ENCODE peak calls at places on chromosomes 11 and 22, in six cellular contexts. B, D, N, P, I and M are unnamed samples.

GRCh38 chr11:108973402-108974119 is 308.7 kb downstream of the DDX10 start:
- DNase-seq in B (no peak), D (peak; percentile 82), N (no peak), P (no peak), I (peak; percentile 39), M (no peak)

GRCh38 chr11:88377661-88378060 is 40.1 kb upstream of the CTSC start:
- DNase-seq in B (no peak), D (no peak), N (no peak), P (no peak), I (no peak), M (no peak)

GRCh38 chr11:99418927-99419707 is 398.4 kb downstream of the CNTN5 start:
- DNase-seq in B (no peak), D (no peak), N (peak; percentile 30), P (no peak), I (no peak), M (no peak)

GRCh38 chr11:111606986-111607385 is 4.7 kb downstream of the SIK2 start:
- DNase-seq in B (no peak), D (peak; percentile 58), N (no peak), P (no peak), I (no peak), M (no peak)

GRCh38 chr11:63508745-63509144 is 2.9 kb downstream of the LGALS12 start:
- DNase-seq in B (no peak), D (no peak), N (no peak), P (no peak), I (no peak), M (no peak)

GRCh38 chr11:79486239-79486984 is 45.6 kb upstream of the TENM4 start:
- DNase-seq in B (no peak), D (no peak), N (peak; percentile 34), P (no peak), I (no peak), M (no peak)

GRCh38 chr11:63609536-63609935 is 4.7 kb downstream of the PLAAT3 start:
- DNase-seq in B (peak; percentile 86), D (no peak), N (no peak), P (peak; percentile 77), I (no peak), M (no peak)

GRCh38 chr11:134609361-134610115 is 197.5 kb upstream of the B3GAT1 start:
- DNase-seq in B (no peak), D (no peak), N (no peak), P (no peak), I (no peak), M (no peak)

GRCh38 chr22:38435960-38436359 is 19.0 kb downstream of the KCNJ4 start:
- DNase-seq in B (no peak), D (no peak), N (no peak), P (no peak), I (no peak), M (no peak)

GRCh38 chr11:102798012-102798746 is at the start of gene MMP1:
- DNase-seq in B (no peak), D (peak; percentile 28), N (no peak), P (peak; percentile 71), I (peak; percentile 29), M (no peak)

GRCh38 chr11:83195176-83195531 is 1.6 kb downstream of the ANKRD42 start:
- DNase-seq in B (no peak), D (no peak), N (no peak), P (no peak), I (no peak), M (no peak)

GRCh38 chr22:19962909-19963806 is 21.5 kb upstream of the TXNRD2 start:
- DNase-seq in B (peak; percentile 88), D (no peak), N (peak; percentile 86), P (peak; percentile 93), I (no peak), M (no peak)

GRCh38 chr22:41576877-41577276 is 12.8 kb downstream of the PMM1 start:
- DNase-seq in B (peak; percentile 67), D (peak; percentile 48), N (peak; percentile 95), P (peak; percentile 62), I (no peak), M (no peak)

GRCh38 chr11:25065711-25066110 is 568.9 kb downstream of the LUZP2 start:
- DNase-seq in B (no peak), D (no peak), N (no peak), P (no peak), I (no peak), M (no peak)

GRCh38 chr11:131397666-131398065 is 27.3 kb downstream of the NTM start:
- DNase-seq in B (no peak), D (no peak), N (no peak), P (no peak), I (no peak), M (no peak)

GRCh38 chr11:28679795-28680194 is 571.6 kb downstream of the METTL15 start:
- DNase-seq in B (no peak), D (peak; percentile 45), N (no peak), P (no peak), I (no peak), M (no peak)

GRCh38 chr22:39748877-39749276 is 144.7 kb downstream of the ENTHD1 start:
- DNase-seq in B (no peak), D (peak; percentile 20), N (no peak), P (no peak), I (peak; percentile 90), M (no peak)

GRCh38 chr11:17354070-17354924 is 2.7 kb downstream of the NCR3LG1 start:
- DNase-seq in B (peak; percentile 61), D (peak; percentile 83), N (peak; percentile 86), P (peak; percentile 87), I (peak; percentile 26), M (peak; percentile 33)
- TF ChIP-seq CTCF in B (peak; percentile 50), D (peak; percentile 71), N (peak; percentile 70), P (peak; percentile 66), I (peak; percentile 73), M (peak; percentile 64)

GRCh38 chr11:43574949-43575915 is 105.3 kb upstream of the HSD17B12 start:
- DNase-seq in B (no peak), D (peak; percentile 70), N (peak; percentile 60), P (no peak), I (peak; percentile 23), M (no peak)
- TF ChIP-seq CTCF in B (no peak), D (no peak), N (no peak), P (no peak), I (no peak), M (no peak)

DNA sequence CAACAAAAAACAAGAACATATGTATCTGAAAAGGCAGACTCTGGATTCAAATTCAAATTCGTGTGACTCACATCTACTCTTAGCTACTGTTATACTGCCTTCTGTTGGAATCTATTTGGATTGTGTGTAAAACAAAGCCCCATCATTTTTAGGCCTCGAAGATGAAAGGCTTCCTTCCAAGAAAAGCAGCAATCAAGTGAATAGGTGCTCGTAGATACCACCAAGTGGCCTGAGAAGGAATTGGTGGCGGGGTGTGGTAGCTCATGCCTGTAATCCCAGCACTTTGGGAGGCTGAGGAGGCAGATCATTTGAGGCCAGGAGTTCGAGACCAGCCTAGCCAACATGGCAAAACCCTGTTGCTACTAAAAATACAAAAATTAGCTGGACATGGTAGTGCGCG is 4.2 kb downstream of the GRAMD1B start:
- DNase-seq in B (no peak), D (no peak), N (peak; percentile 78), P (peak; percentile 54), I (no peak), M (no peak)
- TF ChIP-seq CTCF in B (no peak), D (peak; percentile 25), N (peak; percentile 65), P (no peak), I (peak; percentile 26), M (peak; percentile 60)

GRCh38 chr22:29609139-29609538 is 5.7 kb downstream of the NF2 start:
- DNase-seq in B (no peak), D (no peak), N (peak; percentile 52), P (no peak), I (no peak), M (no peak)
- TF ChIP-seq CTCF in B (no peak), D (peak; percentile 34), N (peak; percentile 67), P (no peak), I (peak; percentile 29), M (peak; percentile 5)

GRCh38 chr11:1763336-1763795 is 361 bp downstream of the CTSD start:
- DNase-seq in B (no peak), D (no peak), N (no peak), P (no peak), I (no peak), M (no peak)

GRCh38 chr11:1761857-1762536 is 1.7 kb downstream of the CTSD start:
- DNase-seq in B (no peak), D (no peak), N (no peak), P (no peak), I (no peak), M (no peak)

GRCh38 chr11:1762537-1763302 is 1.0 kb downstream of the CTSD start:
- DNase-seq in B (peak; percentile 92), D (peak; percentile 56), N (no peak), P (peak; percentile 88), I (no peak), M (no peak)

GRCh38 chr11:1765871-1766718 is 2.4 kb upstream of the CTSD start:
- DNase-seq in B (no peak), D (no peak), N (peak; percentile 78), P (no peak), I (no peak), M (no peak)

GRCh38 chr11:1763796-1764661 is at the start of gene CTSD:
- DNase-seq in B (peak; percentile 94), D (peak; percentile 87), N (peak; percentile 91), P (peak; percentile 95), I (no peak), M (peak; percentile 24)
- TF ChIP-seq CTCF in B (no peak), D (peak; percentile 13), N (no peak), P (no peak), I (no peak), M (peak; percentile 18)

GRCh38 chr11:6027501-6027900 is 3.1 kb downstream of the OR56A1 start:
- DNase-seq in B (no peak), D (no peak), N (no peak), P (no peak), I (no peak), M (no peak)

GRCh38 chr11:6022954-6023353 is 7.6 kb downstream of the OR56A1 start:
- DNase-seq in B (no peak), D (peak; percentile 67), N (peak; percentile 79), P (no peak), I (no peak), M (peak; percentile 22)
- TF ChIP-seq CTCF in B (peak; percentile 60), D (peak; percentile 58), N (peak; percentile 85), P (no peak), I (peak; percentile 45), M (peak; percentile 49)

GRCh38 chr11:2585566-2586090 is 114.2 kb downstream of the KCNQ1OT1 start:
- DNase-seq in B (no peak), D (no peak), N (no peak), P (peak; percentile 38), I (no peak), M (no peak)
- TF ChIP-seq CTCF in B (no peak), D (no peak), N (no peak), P (no peak), I (no peak), M (no peak)

DNA sequence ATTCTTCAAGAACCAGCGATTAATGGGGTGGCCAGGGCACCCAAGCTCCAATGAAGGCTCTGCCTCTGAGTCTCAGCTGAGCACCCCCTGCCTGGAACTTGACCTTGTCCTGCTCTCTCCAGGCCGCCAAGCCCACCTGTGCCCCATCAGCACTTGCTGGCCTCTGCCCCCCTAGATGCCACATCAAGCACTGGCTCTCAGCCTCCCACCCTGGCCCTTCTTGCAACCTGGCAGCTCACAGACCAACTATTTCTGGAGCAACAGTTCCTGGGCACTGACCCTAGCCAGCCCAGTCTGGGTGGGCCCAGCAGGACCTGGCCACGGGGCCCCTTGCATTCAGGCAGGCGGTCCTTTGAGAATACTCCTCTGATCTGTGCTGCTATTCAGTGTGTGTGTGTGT is 98.8 kb upstream of the PITPNB start:
- DNase-seq in B (peak; percentile 25), D (no peak), N (no peak), P (peak; percentile 31), I (no peak), M (no peak)
- TF ChIP-seq CTCF in B (no peak), D (no peak), N (no peak), P (no peak), I (no peak), M (no peak)